ENCODE peak calls at places on chromosomes 11 and 22, in seven cellular contexts. One of them, this sample, is unnamed.

GRCh38 chr22:46084943-46085830 is 65.1 kb upstream of the PPARA start:
- DNase-seq in Daoy: peak
- DNase-seq in hepatic stellate cell: peak
- DNase-seq in hippocampal formation: peak
- DNase-seq in RWPE2: peak
- DNase-seq in astrocyte: peak
- DNase-seq in GM10248: no peak
- DNase-seq in this sample: peak

GRCh38 chr11:9619004-9619403 is 44.9 kb upstream of the SWAP70 start:
- DNase-seq in hepatic stellate cell: no peak
- DNase-seq in GM10248: no peak
- DNase-seq in astrocyte: no peak
- DNase-seq in Daoy: no peak
- DNase-seq in RWPE2: no peak
- DNase-seq in hippocampal formation: no peak
- DNase-seq in this sample: peak

GRCh38 chr11:95682552-95682951 is 107.0 kb downstream of the FAM76B start:
- DNase-seq in hippocampal formation: no peak
- DNase-seq in GM10248: no peak
- DNase-seq in hepatic stellate cell: no peak
- DNase-seq in astrocyte: peak
- DNase-seq in RWPE2: no peak
- DNase-seq in Daoy: peak
- DNase-seq in this sample: no peak

GRCh38 chr11:67356867-67357561 is 3.7 kb upstream of the POLD4 start:
- DNase-seq in GM10248: peak
- DNase-seq in astrocyte: peak
- DNase-seq in RWPE2: no peak
- DNase-seq in Daoy: peak
- DNase-seq in hepatic stellate cell: peak
- DNase-seq in hippocampal formation: peak
- DNase-seq in this sample: no peak

GRCh38 chr11:57429946-57430345 is 3.0 kb upstream of the SLC43A3 start:
- DNase-seq in hippocampal formation: no peak
- DNase-seq in hepatic stellate cell: no peak
- DNase-seq in astrocyte: no peak
- DNase-seq in GM10248: no peak
- DNase-seq in Daoy: no peak
- DNase-seq in RWPE2: no peak
- DNase-seq in this sample: no peak

GRCh38 chr22:30940655-30941362 is 27.8 kb downstream of the MORC2 start:
- DNase-seq in GM10248: no peak
- DNase-seq in astrocyte: no peak
- DNase-seq in hippocampal formation: no peak
- DNase-seq in Daoy: no peak
- DNase-seq in hepatic stellate cell: no peak
- DNase-seq in RWPE2: no peak
- DNase-seq in this sample: no peak

GRCh38 chr11:95359323-95359656 is 128.3 kb upstream of the SESN3 start:
- DNase-seq in astrocyte: no peak
- DNase-seq in hepatic stellate cell: no peak
- DNase-seq in Daoy: no peak
- DNase-seq in GM10248: no peak
- DNase-seq in RWPE2: no peak
- DNase-seq in hippocampal formation: no peak
- DNase-seq in this sample: no peak

GRCh38 chr11:14642873-14643696 is 519 bp upstream of the PDE3B start:
- DNase-seq in GM10248: no peak
- DNase-seq in Daoy: no peak
- DNase-seq in hippocampal formation: no peak
- DNase-seq in astrocyte: no peak
- DNase-seq in hepatic stellate cell: no peak
- DNase-seq in RWPE2: no peak
- DNase-seq in this sample: no peak

GRCh38 chr11:107856180-107856980 is 2.2 kb downstream of the SLC35F2 start:
- DNase-seq in hepatic stellate cell: no peak
- DNase-seq in Daoy: no peak
- DNase-seq in GM10248: no peak
- DNase-seq in hippocampal formation: no peak
- DNase-seq in astrocyte: no peak
- DNase-seq in RWPE2: no peak
- DNase-seq in this sample: peak

GRCh38 chr11:118646393-118646792 is 33.1 kb downstream of the TREH start:
- DNase-seq in RWPE2: no peak
- DNase-seq in hippocampal formation: no peak
- DNase-seq in GM10248: no peak
- DNase-seq in Daoy: no peak
- DNase-seq in hepatic stellate cell: no peak
- DNase-seq in astrocyte: no peak
- DNase-seq in this sample: no peak

GRCh38 chr22:37627545-37627944 is 11.9 kb upstream of the SH3BP1 start:
- DNase-seq in hepatic stellate cell: no peak
- DNase-seq in RWPE2: no peak
- DNase-seq in astrocyte: no peak
- DNase-seq in Daoy: no peak
- DNase-seq in GM10248: no peak
- DNase-seq in hippocampal formation: no peak
- DNase-seq in this sample: no peak

GRCh38 chr11:15114501-15115475 is at the start of gene INSC:
- DNase-seq in astrocyte: no peak
- DNase-seq in GM10248: no peak
- DNase-seq in hippocampal formation: no peak
- DNase-seq in hepatic stellate cell: peak
- DNase-seq in RWPE2: no peak
- DNase-seq in Daoy: no peak
- DNase-seq in this sample: no peak

GRCh38 chr11:103806130-103806900 is 230.1 kb upstream of the DDI1 start:
- DNase-seq in GM10248: no peak
- DNase-seq in hepatic stellate cell: peak
- DNase-seq in Daoy: no peak
- DNase-seq in astrocyte: peak
- DNase-seq in RWPE2: no peak
- DNase-seq in hippocampal formation: no peak
- DNase-seq in this sample: no peak

GRCh38 chr11:107898270-107898669 is 30.0 kb upstream of the RAB39A start:
- DNase-seq in hepatic stellate cell: peak
- DNase-seq in hippocampal formation: no peak
- DNase-seq in RWPE2: no peak
- DNase-seq in astrocyte: peak
- DNase-seq in Daoy: peak
- DNase-seq in GM10248: peak
- DNase-seq in this sample: no peak

GRCh38 chr22:47128216-47129215 is 366.1 kb downstream of the TBC1D22A start:
- DNase-seq in Daoy: no peak
- DNase-seq in hippocampal formation: no peak
- DNase-seq in astrocyte: no peak
- DNase-seq in hepatic stellate cell: no peak
- DNase-seq in GM10248: no peak
- DNase-seq in RWPE2: no peak
- DNase-seq in this sample: no peak

GRCh38 chr22:42768385-42769035 is 47.8 kb upstream of the A4GALT start:
- DNase-seq in RWPE2: no peak
- DNase-seq in hepatic stellate cell: no peak
- DNase-seq in GM10248: no peak
- DNase-seq in hippocampal formation: no peak
- DNase-seq in Daoy: no peak
- DNase-seq in astrocyte: no peak
- DNase-seq in this sample: no peak

GRCh38 chr11:119062779-119063178 is 4.8 kb upstream of the VPS11 start:
- DNase-seq in GM10248: no peak
- DNase-seq in RWPE2: no peak
- DNase-seq in Daoy: peak
- DNase-seq in astrocyte: peak
- DNase-seq in hippocampal formation: no peak
- DNase-seq in hepatic stellate cell: peak
- DNase-seq in this sample: no peak

GRCh38 chr22:11253000-11253511 is 4274.9 kb upstream of the OR11H1 start:
- DNase-seq in RWPE2: peak
- DNase-seq in hippocampal formation: no peak
- DNase-seq in Daoy: peak
- DNase-seq in astrocyte: no peak
- DNase-seq in hepatic stellate cell: no peak
- DNase-seq in GM10248: no peak
- DNase-seq in this sample: peak

GRCh38 chr22:46586531-46587011 is 33.6 kb upstream of the GRAMD4 start:
- DNase-seq in GM10248: no peak
- DNase-seq in hepatic stellate cell: no peak
- DNase-seq in RWPE2: no peak
- DNase-seq in astrocyte: no peak
- DNase-seq in Daoy: no peak
- DNase-seq in hippocampal formation: no peak
- DNase-seq in this sample: no peak

GRCh38 chr22:44648821-44649566 is 53.0 kb upstream of the PRR5 start:
- DNase-seq in hippocampal formation: no peak
- DNase-seq in hepatic stellate cell: peak
- DNase-seq in Daoy: no peak
- DNase-seq in astrocyte: peak
- DNase-seq in RWPE2: no peak
- DNase-seq in GM10248: no peak
- DNase-seq in this sample: peak

GRCh38 chr22:50613291-50613981 is 12.8 kb downstream of the MAPK8IP2 start:
- DNase-seq in hippocampal formation: no peak
- DNase-seq in GM10248: no peak
- DNase-seq in RWPE2: no peak
- DNase-seq in hepatic stellate cell: no peak
- DNase-seq in Daoy: no peak
- DNase-seq in astrocyte: no peak
- DNase-seq in this sample: peak

GRCh38 chr11:62427630-62428233 is 8.9 kb downstream of the SCGB1A1 start:
- DNase-seq in astrocyte: peak
- DNase-seq in RWPE2: no peak
- DNase-seq in hepatic stellate cell: no peak
- DNase-seq in Daoy: peak
- DNase-seq in GM10248: peak
- DNase-seq in hippocampal formation: no peak
- DNase-seq in this sample: no peak

GRCh38 chr22:19974233-19974861 is 32.7 kb upstream of the TXNRD2 start:
- DNase-seq in GM10248: peak
- DNase-seq in Daoy: peak
- DNase-seq in hepatic stellate cell: peak
- DNase-seq in astrocyte: peak
- DNase-seq in hippocampal formation: no peak
- DNase-seq in RWPE2: no peak
- DNase-seq in this sample: no peak

GRCh38 chr22:28252539-28252938 is 333.5 kb upstream of the PITPNB start:
- DNase-seq in hepatic stellate cell: no peak
- DNase-seq in RWPE2: no peak
- DNase-seq in GM10248: no peak
- DNase-seq in Daoy: no peak
- DNase-seq in astrocyte: no peak
- DNase-seq in hippocampal formation: no peak
- DNase-seq in this sample: no peak

GRCh38 chr11:77473001-77473800 is 693 bp downstream of the PAK1 start:
- DNase-seq in GM10248: peak
- DNase-seq in Daoy: peak
- DNase-seq in RWPE2: no peak
- DNase-seq in hippocampal formation: peak
- DNase-seq in astrocyte: no peak
- DNase-seq in hepatic stellate cell: peak
- DNase-seq in this sample: peak

GRCh38 chr11:119093951-119094815 is 7.5 kb downstream of the DPAGT1 start:
- DNase-seq in Daoy: peak
- DNase-seq in hepatic stellate cell: peak
- DNase-seq in hippocampal formation: peak
- DNase-seq in GM10248: peak
- DNase-seq in RWPE2: no peak
- DNase-seq in astrocyte: peak
- DNase-seq in this sample: no peak

GRCh38 chr22:19663286-19663815 is 51.0 kb upstream of the SEPTIN5 start:
- DNase-seq in hepatic stellate cell: peak
- DNase-seq in Daoy: peak
- DNase-seq in RWPE2: no peak
- DNase-seq in GM10248: peak
- DNase-seq in hippocampal formation: no peak
- DNase-seq in astrocyte: peak
- DNase-seq in this sample: no peak

GRCh38 chr11:116187026-116187425 is 585.8 kb downstream of the BUD13 start:
- DNase-seq in GM10248: no peak
- DNase-seq in RWPE2: no peak
- DNase-seq in hepatic stellate cell: no peak
- DNase-seq in Daoy: no peak
- DNase-seq in hippocampal formation: no peak
- DNase-seq in astrocyte: no peak
- DNase-seq in this sample: no peak

GRCh38 chr11:67700141-67700540 is 25.7 kb upstream of the ALDH3B2 start:
- DNase-seq in hepatic stellate cell: no peak
- DNase-seq in Daoy: no peak
- DNase-seq in GM10248: no peak
- DNase-seq in astrocyte: no peak
- DNase-seq in hippocampal formation: no peak
- DNase-seq in RWPE2: no peak
- DNase-seq in this sample: no peak

GRCh38 chr11:55854704-55855103 is 16.2 kb downstream of the OR5D16 start:
- DNase-seq in Daoy: no peak
- DNase-seq in hepatic stellate cell: no peak
- DNase-seq in RWPE2: no peak
- DNase-seq in GM10248: no peak
- DNase-seq in hippocampal formation: no peak
- DNase-seq in astrocyte: no peak
- DNase-seq in this sample: no peak

GRCh38 chr11:64858467-64859401 is 14.3 kb upstream of the CDC42BPG start:
- DNase-seq in hepatic stellate cell: no peak
- DNase-seq in GM10248: no peak
- DNase-seq in astrocyte: no peak
- DNase-seq in hippocampal formation: no peak
- DNase-seq in Daoy: no peak
- DNase-seq in RWPE2: peak
- DNase-seq in this sample: no peak

GRCh38 chr11:75195164-75195962 is 44.5 kb downstream of the SLCO2B1 start:
- DNase-seq in Daoy: no peak
- DNase-seq in hippocampal formation: peak
- DNase-seq in hepatic stellate cell: no peak
- DNase-seq in RWPE2: no peak
- DNase-seq in astrocyte: no peak
- DNase-seq in GM10248: no peak
- DNase-seq in this sample: no peak

GRCh38 chr11:86442420-86442819 is 67.7 kb downstream of the CCDC81 start:
- DNase-seq in GM10248: no peak
- DNase-seq in astrocyte: peak
- DNase-seq in hepatic stellate cell: no peak
- DNase-seq in hippocampal formation: no peak
- DNase-seq in Daoy: peak
- DNase-seq in RWPE2: no peak
- DNase-seq in this sample: no peak

GRCh38 chr11:131776211-131776610 is 405.8 kb downstream of the NTM start:
- DNase-seq in RWPE2: no peak
- DNase-seq in GM10248: no peak
- DNase-seq in Daoy: no peak
- DNase-seq in hepatic stellate cell: no peak
- DNase-seq in astrocyte: no peak
- DNase-seq in hippocampal formation: no peak
- DNase-seq in this sample: no peak

GRCh38 chr11:119196833-119197483 is 9.2 kb upstream of the CBL start:
- DNase-seq in GM10248: peak
- DNase-seq in Daoy: peak
- DNase-seq in hippocampal formation: peak
- DNase-seq in hepatic stellate cell: peak
- DNase-seq in astrocyte: peak
- DNase-seq in RWPE2: no peak
- DNase-seq in this sample: no peak

GRCh38 chr22:28774378-28774777 is 1.9 kb downstream of the CCDC117 start:
- DNase-seq in RWPE2: no peak
- DNase-seq in Daoy: no peak
- DNase-seq in astrocyte: no peak
- DNase-seq in hepatic stellate cell: no peak
- DNase-seq in hippocampal formation: no peak
- DNase-seq in GM10248: no peak
- DNase-seq in this sample: no peak

This sample was measured in mesenteric fat pad.